ENCODE peak calls at places on chromosomes 11 and 22, in four cellular contexts. Y, W, J and F are unnamed samples. For H3K9me3, the result is how much of the 10 kb centered on the place peaks cover.

GRCh38 chr11:91641153-91641552 is 583.5 kb upstream of the FAT3 start:
- DNase-seq in Y (no peak), W (no peak), J (no peak), F (no peak)

GRCh38 chr11:74035264-74035663 is 26.4 kb upstream of the UCP3 start:
- DNase-seq in Y (no peak), W (no peak), J (no peak), F (no peak)

GRCh38 chr22:46352691-46353386 is 17.3 kb downstream of the TRMU start:
- DNase-seq in Y (peak), W (peak), J (no peak), F (peak)

GRCh38 chr11:69442807-69443137 is 38.7 kb upstream of the LINC01488 start:
- DNase-seq in Y (peak), W (no peak), J (no peak), F (no peak)

GRCh38 chr22:17368727-17369552 is at the start of gene CECR2:
- DNase-seq in Y (peak), W (peak), J (no peak), F (peak)

GRCh38 chr22:23389271-23390071 is 190.6 kb downstream of the IGLL1 start:
- DNase-seq in Y (no peak), W (no peak), J (no peak), F (no peak)

GRCh38 chr11:80822248-80822647 is 1381.4 kb upstream of the TENM4 start:
- DNase-seq in Y (no peak), W (no peak), J (no peak), F (no peak)

GRCh38 chr22:30238661-30239420 is 7.7 kb downstream of the LIF start:
- DNase-seq in Y (peak), W (no peak), J (no peak), F (peak)

GRCh38 chr11:76810151-76810853 is 27.1 kb downstream of the TSKU start:
- DNase-seq in Y (no peak), W (peak), J (no peak), F (peak)

GRCh38 chr22:24208012-24208749 is 26.9 kb downstream of the SUSD2 start:
- DNase-seq in Y (no peak), W (no peak), J (no peak), F (peak)

GRCh38 chr11:113176561-113176960 is 137.8 kb upstream of the TTC12 start:
- DNase-seq in Y (no peak), W (no peak), J (no peak), F (no peak)

GRCh38 chr11:89361738-89362137 is 129.4 kb downstream of the NOX4 start:
- DNase-seq in Y (no peak), W (no peak), J (no peak), F (no peak)

GRCh38 chr11:65382036-65382803 is at the start of gene SLC25A45:
- DNase-seq in Y (peak), W (peak), J (peak), F (peak)

GRCh38 chr22:19973551-19974183 is 32.0 kb upstream of the TXNRD2 start:
- DNase-seq in Y (no peak), W (no peak), J (no peak), F (no peak)

GRCh38 chr22:19971276-19972124 is 29.9 kb upstream of the TXNRD2 start:
- DNase-seq in Y (no peak), W (no peak), J (no peak), F (no peak)

GRCh38 chr22:19974233-19974861 is 32.7 kb upstream of the TXNRD2 start:
- DNase-seq in Y (no peak), W (peak), J (no peak), F (no peak)

GRCh38 chr22:19972251-19972650 is 30.6 kb upstream of the TXNRD2 start:
- DNase-seq in Y (no peak), W (no peak), J (no peak), F (no peak)

GRCh38 chr22:19972652-19973550 is 31.3 kb upstream of the TXNRD2 start:
- DNase-seq in Y (no peak), W (no peak), J (no peak), F (no peak)
- H3K4me3 ChIP-seq in Y (no peak), W (no peak), J (no peak), F (no peak)

GRCh38 chr11:37511425-37511933 is 913.4 kb upstream of the RAG2 start:
- DNase-seq in Y (no peak), W (no peak), J (no peak), F (no peak)
- H3K9me3 ChIP-seq in Y (under half), W (under half), J (under half), F (under half)

DNA sequence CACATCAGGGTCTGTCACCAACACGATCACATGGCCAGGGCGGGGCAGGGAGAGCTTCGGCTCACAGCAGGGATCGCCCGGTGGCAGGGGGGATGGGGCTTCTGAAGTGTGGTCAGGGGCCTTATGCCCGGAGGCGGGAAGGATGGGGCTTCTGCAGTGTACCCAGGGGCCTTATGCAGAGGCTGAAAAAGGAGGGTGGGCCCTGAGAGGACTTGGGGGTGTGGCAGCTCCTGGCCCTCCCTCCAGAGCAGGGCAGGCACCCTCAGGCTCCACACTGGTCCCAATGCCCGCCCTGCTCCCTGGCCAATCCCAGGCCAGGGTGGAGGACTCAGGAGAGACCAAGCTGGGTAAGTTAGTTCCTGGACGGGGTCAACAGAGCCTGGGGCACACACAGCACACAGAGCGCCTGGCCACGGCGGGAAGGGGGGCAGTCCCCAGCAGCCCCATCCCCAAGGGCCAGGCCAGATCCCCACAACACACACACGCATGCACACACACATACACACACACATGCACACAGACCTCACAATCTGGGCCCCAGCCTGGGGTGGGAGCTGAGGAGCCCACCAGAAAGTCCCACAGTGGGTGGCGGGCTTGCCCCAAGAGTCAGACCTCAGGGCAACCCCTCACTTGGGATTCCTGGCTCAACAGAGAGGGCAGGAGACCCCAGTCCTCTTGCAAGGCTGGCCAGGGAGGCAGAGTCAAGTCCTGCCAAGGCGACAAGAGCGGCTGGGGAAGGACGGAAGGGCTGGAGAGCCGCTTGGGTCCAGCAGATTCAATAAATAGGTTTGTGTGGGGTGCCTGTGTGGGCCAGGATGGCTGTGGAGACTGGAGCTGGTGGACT is 1.1 kb upstream of the CEND1 start:
- DNase-seq in Y (no peak), W (no peak), J (no peak), F (no peak)
- H3K4me3 ChIP-seq in Y (no peak), W (no peak), J (no peak), F (no peak)

GRCh38 chr11:37574361-37574760 is 976.3 kb upstream of the RAG2 start:
- DNase-seq in Y (no peak), W (no peak), J (no peak), F (no peak)

GRCh38 chr11:37572491-37573171 is 974.6 kb upstream of the RAG2 start:
- DNase-seq in Y (no peak), W (no peak), J (no peak), F (no peak)

GRCh38 chr11:37571248-37571647 is 973.2 kb upstream of the RAG2 start:
- DNase-seq in Y (no peak), W (no peak), J (no peak), F (no peak)
- H3K9me3 ChIP-seq in Y (under half), W (under half), J (under half), F (under half)

DNA sequence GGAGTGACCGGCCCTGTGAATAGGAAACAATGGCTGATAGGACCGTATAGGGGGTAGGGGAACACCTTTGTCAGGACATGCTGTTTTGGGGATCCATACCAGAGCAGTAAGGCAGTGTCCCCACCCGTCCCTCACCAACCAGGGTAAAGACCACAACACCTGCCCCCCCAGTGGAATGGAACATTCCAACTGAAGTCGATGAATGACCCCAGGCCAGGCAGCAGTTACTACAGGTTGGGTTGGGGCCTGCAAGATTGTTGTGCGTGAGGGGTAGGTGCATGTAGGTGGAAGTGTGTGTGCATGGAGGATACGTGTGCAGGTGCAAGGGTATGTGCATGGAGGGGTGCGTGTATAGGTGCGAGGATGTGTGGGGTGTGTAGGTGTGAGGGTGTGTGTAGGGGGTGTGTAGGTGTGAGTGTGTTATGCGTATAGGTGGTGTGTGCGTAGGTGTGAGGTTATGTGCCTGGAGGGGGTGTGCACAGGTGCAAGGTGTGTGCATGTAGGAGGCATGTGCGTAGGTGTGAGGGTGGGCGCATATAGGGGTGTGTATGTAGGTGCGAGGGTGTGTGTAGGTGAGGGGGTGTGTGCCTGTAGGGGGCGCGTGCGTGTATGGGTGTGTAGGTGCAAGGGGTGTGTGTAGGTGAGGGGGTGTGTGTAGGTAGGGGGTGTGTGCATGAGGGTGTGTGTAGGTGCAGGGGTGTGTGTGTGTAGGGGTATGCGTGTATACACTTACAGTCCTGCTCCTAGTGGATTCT is 32.9 kb downstream of the PISD start:
- DNase-seq in Y (no peak), W (no peak), J (no peak), F (no peak)
- H3K4me3 ChIP-seq in Y (peak), W (peak), J (peak), F (peak)

DNA sequence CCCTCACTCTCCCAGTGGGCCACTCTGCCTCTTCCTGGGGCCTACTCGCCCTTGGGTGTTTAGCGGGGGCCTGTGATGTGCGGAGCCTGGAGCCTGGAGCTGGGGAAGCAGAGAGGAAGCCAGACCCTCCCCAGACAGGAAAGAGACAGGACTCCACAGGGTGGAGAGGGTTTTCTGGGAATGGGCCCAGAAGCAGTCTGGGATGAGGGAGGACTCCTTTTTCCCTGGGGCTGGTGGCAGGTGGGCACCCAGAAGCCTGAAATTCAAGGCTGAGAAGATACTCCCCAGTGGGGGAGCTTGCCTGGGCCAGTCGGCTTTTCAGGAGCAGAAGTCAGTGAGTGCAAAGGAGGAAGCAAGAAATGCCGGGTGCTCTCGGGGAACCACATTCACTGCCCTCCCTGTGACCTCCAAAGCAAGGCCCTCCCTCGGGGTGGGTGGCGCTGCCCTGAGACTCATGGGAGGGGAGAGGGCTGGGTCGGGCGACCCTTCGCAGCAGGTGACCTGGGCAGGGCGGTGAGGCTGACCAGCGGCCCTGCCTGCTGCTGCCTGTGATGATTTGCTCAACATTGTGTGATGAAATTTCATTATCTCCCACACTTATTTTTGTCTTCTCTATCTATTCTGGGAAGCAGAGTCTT is 1377.4 kb downstream of the BRD1 start:
- DNase-seq in Y (no peak), W (no peak), J (no peak), F (no peak)
- H3K9me3 ChIP-seq in Y (under half), W (under half), J (under half), F (under half)

GRCh38 chr11:133946018-133946417 is 10.8 kb downstream of the IGSF9B start:
- DNase-seq in Y (no peak), W (no peak), J (no peak), F (no peak)

GRCh38 chr11:133946541-133947297 is 10.0 kb downstream of the IGSF9B start:
- DNase-seq in Y (peak), W (no peak), J (peak), F (peak)

GRCh38 chr11:133947298-133947905 is 9.4 kb downstream of the IGSF9B start:
- DNase-seq in Y (peak), W (no peak), J (peak), F (peak)

GRCh38 chr11:133943950-133944698 is 12.6 kb downstream of the IGSF9B start:
- DNase-seq in Y (no peak), W (no peak), J (no peak), F (no peak)

DNA sequence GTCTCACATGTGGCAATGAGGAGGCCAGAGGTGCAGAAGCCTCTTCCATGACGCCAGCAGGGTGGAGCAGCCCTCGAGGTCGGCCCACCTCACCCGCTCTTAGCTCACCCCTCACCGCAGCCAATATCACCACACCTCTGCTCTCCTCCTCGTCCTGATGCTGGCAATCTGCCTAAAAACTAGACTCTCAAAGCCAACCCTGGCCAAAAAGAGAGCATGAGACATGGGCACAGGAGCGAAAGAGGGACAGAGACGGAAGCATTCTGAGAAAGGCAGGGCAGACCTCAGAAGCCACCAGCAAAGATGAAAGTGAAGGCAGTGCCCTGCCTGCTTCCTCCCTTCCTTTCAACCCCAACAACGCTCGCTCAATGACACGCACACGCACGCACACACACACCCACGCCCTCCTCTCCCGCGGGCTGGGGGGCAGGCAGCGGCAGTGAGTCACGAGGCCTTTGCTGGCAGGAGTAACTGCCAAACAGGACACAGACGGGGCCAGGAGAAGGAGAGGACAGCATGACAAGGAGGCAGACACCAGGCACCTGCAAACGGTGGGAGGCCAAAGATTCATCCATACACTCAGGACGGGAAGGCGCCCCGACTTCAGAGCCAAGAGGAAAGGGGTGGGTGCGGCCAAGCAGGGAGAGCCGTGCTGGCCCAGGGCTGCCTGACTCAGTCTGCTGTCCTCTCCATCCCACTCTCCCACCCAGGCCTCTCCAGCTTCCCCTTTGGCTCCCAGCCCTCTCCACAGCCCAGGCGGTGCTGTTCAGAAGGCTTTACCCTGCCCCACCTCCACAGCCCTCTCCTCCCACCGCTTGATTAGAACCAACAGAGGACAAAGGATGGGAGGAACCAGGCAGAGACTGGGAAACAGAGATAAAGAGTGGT is 11.4 kb downstream of the IGSF9B start:
- DNase-seq in Y (peak), W (no peak), J (peak), F (peak)
- H3K4me3 ChIP-seq in Y (peak), W (no peak), J (peak), F (peak)

DNA sequence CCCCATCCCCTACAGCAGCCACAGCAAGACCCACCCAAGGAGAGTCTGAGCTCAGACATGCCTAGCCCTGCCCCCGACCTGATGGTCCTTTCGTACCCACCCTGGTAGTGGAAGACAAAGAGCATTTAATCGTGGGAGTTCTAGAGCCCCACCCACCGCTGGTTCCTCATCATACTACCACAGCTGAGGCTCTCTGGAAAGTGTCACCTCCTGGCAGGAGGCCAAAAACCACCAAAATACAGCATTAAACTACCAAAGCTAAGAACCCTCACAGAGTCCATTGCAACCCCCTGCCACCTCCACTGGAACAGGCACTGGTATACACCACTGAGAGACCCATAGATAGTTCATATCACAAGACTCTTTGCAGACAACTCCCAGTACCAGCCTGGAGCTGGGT is 311.1 kb downstream of the TENM4 start:
- DNase-seq in Y (no peak), W (no peak), J (no peak), F (no peak)
- H3K9me3 ChIP-seq in Y (under half), W (under half), J (under half), F (under half)